ENCODE peak calls at places on chromosomes 6 and 20, in four cellular contexts. L is kidney; V is CD8-positive, alpha-beta T cell; B is fibroblast of lung. P is an unnamed sample. For H3K4me1, the result is how much of the 10 kb centered on the place peaks cover.

GRCh38 chr20:59519707-59520014 is 84.7 kb upstream of the PHACTR3 start:
- DNase-seq in L (no peak), V (no peak), B (no peak), P (no peak)

GRCh38 chr20:3461911-3462677 is 8.7 kb upstream of the ATRN start:
- DNase-seq in L (no peak), V (no peak), B (no peak), P (no peak)

GRCh38 chr20:62792182-62792939 is 3.9 kb upstream of the MRGBP start:
- DNase-seq in L (no peak), V (no peak), B (peak), P (no peak)

GRCh38 chr20:31570735-31571617 is 34.1 kb upstream of the ID1 start:
- DNase-seq in L (no peak), V (no peak), B (peak), P (peak)

GRCh38 chr20:13342469-13343242 is 121.6 kb downstream of the ISM1 start:
- DNase-seq in L (no peak), V (no peak), B (no peak), P (no peak)

GRCh38 chr6:156131221-156131903 is 645.8 kb upstream of the ARID1B start:
- DNase-seq in L (no peak), V (no peak), B (no peak), P (no peak)

GRCh38 chr20:48668451-48668946 is 159.3 kb downstream of the PREX1 start:
- DNase-seq in L (peak), V (no peak), B (no peak), P (peak)

GRCh38 chr6:92122746-92123145 is 1296.6 kb downstream of the EPHA7 start:
- DNase-seq in L (no peak), V (no peak), B (no peak), P (no peak)

GRCh38 chr20:10239954-10240353 is 21.3 kb downstream of the SNAP25 start:
- DNase-seq in L (peak), V (no peak), B (no peak), P (peak)

GRCh38 chr6:25009351-25009750 is 73.6 kb upstream of the RIPOR2 start:
- DNase-seq in L (no peak), V (no peak), B (no peak), P (no peak)

GRCh38 chr6:35392111-35392702 is 49.8 kb downstream of the PPARD start:
- DNase-seq in L (peak), V (no peak), B (peak), P (peak)

GRCh38 chr6:25377672-25378071 is 98.5 kb downstream of the CARMIL1 start:
- DNase-seq in L (no peak), V (no peak), B (no peak), P (no peak)

GRCh38 chr20:54515788-54516324 is 40.5 kb downstream of the DOK5 start:
- DNase-seq in L (no peak), V (no peak), B (no peak), P (no peak)

GRCh38 chr6:84768442-84769174 is 4.2 kb upstream of the TBX18 start:
- DNase-seq in L (no peak), V (no peak), B (no peak), P (peak)

GRCh38 chr6:38501931-38502330 is 137.8 kb downstream of the BTBD9 start:
- DNase-seq in L (no peak), V (no peak), B (no peak), P (no peak)

GRCh38 chr6:26020983-26021349 is 58.4 kb downstream of the TRIM38 start:
- DNase-seq in L (peak), V (peak), B (peak), P (peak)

GRCh38 chr20:12358006-12358654 is 440.4 kb downstream of the BTBD3 start:
- DNase-seq in L (no peak), V (no peak), B (no peak), P (no peak)

GRCh38 chr6:21001736-21002135 is 467.5 kb downstream of the CDKAL1 start:
- DNase-seq in L (no peak), V (no peak), B (peak), P (no peak)

GRCh38 chr6:25277857-25278256 is 1.3 kb upstream of the CARMIL1 start:
- DNase-seq in L (no peak), V (no peak), B (no peak), P (no peak)

GRCh38 chr20:38878798-38879197 is 47.4 kb upstream of the FAM83D start:
- DNase-seq in L (no peak), V (no peak), B (peak), P (no peak)

GRCh38 chr6:105991561-105992314 is 94.4 kb upstream of the PRDM1 start:
- DNase-seq in L (peak), V (peak), B (no peak), P (peak)

GRCh38 chr6:11606287-11606686 is 68.7 kb downstream of the TMEM170B start:
- DNase-seq in L (no peak), V (no peak), B (no peak), P (no peak)

GRCh38 chr6:167745660-167746376 is 80.9 kb upstream of the AFDN start:
- DNase-seq in L (peak), V (no peak), B (no peak), P (peak)

GRCh38 chr20:57048027-57048869 is 218.2 kb downstream of the BMP7 start:
- DNase-seq in L (no peak), V (no peak), B (no peak), P (no peak)

GRCh38 chr6:108839068-108839467 is 9.2 kb upstream of the ARMC2 start:
- DNase-seq in L (no peak), V (no peak), B (no peak), P (no peak)

DNA sequence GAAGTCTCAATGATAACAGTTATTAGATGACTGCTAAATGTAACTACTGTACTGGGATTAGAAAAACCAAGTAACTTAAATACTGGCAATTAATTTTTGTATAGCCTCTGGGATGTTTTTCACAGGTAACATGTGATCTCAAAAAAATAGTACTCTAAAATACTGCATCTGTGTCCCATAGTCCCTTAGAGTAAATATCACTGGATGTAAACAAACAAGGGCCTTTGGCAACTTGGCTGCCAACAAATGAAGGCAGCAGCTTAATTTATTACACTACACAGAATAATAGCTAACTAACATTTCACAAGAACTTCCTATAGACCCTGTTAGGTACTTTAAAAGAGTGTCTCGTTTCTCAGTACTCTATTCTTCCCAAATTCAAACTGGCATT is 14.0 kb downstream of the ARHGAP18 start:
- DNase-seq in L (no peak), V (no peak), B (no peak), P (no peak)
- H3K4me3 ChIP-seq in L (no peak), V (no peak), B (no peak), P (no peak)

DNA sequence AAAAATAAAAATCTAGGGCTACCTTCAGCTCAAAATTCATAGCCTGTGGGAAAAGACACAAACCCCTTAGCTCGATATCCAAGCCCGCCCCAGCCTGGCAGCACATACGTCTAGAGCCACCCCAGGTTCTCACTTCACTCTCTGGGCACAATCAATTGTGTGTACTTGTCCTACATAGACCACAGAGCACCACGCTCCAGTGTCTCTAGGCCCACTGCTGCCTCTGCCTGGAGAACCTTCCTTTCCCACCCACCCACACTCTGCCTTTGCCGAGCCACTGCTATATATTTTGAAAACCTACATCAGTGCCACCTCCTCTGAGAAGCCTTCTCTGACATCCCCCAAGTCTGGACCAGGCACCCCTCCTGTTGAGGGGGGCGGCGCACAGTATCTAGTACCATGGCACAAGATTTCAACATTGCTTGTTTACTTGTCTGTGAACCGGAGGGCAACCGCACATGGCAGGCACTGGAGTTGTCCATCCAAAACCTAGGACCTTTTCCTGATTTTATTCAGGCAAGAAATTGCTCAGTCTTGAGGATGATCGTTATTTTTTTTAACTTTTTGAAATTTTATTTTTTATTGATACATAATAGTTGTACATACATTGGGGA is 141.5 kb downstream of the UNC5CL start:
- DNase-seq in L (no peak), V (no peak), B (no peak), P (no peak)
- H3K27ac ChIP-seq in L (no peak), V (no peak), B (no peak), P (peak)

GRCh38 chr6:157925771-157926170 is 55.9 kb upstream of the SYNJ2 start:
- DNase-seq in L (no peak), V (no peak), B (no peak), P (no peak)
- H3K4me1 ChIP-seq in L (under half), V (under half), B (under half), P (under half)

GRCh38 chr6:32625137-32625536 is 12.1 kb upstream of the HLA-DQA1 start:
- DNase-seq in L (no peak), V (no peak), B (no peak), P (no peak)

GRCh38 chr6:32623693-32624092 is 13.5 kb upstream of the HLA-DQA1 start:
- DNase-seq in L (no peak), V (no peak), B (no peak), P (no peak)

GRCh38 chr6:32624565-32624964 is 12.6 kb upstream of the HLA-DQA1 start:
- DNase-seq in L (no peak), V (no peak), B (no peak), P (no peak)

GRCh38 chr6:32621372-32621771 is 15.8 kb upstream of the HLA-DQA1 start:
- DNase-seq in L (no peak), V (no peak), B (no peak), P (no peak)

DNA sequence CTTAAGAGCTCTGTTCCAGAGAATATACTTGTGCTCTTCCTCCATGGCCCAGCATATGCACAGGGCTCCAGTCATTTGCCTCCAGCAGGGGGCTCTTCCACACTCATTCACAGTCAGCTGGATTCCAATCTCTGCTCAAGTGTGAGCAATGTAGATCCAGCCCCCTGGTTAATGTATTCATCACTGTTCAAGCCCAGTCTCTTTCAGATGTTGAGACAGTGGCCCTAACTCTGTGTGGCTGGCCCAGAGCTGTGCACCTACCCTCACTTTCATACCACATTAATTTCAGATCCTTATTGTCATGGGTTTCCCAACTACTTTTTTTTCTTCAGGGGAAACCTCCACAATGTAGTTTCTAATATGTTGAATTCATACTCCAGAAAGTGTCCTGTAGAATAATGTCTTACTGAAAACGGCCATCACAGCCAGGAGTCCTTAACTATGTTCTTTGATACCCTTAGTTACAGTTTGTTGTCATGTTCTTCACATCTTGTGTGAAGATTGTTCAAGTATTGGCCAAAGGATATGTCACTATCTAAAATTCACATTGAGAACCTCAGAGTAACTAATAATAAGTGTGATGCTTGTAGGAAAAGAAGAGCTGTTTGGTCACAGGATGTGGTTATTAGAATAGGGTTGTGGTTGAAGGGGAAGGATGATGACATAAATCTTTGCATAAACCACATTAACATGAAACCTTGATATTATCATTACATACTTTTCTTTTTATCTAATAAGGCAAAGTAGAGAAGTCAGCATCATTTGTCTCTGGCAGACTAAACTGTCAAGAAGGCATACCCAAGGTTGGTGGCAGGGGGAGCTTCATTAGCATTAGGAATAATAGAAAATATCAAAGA is 14.4 kb upstream of the HLA-DQA1 start:
- DNase-seq in L (no peak), V (peak), B (peak), P (no peak)
- H3K4me3 ChIP-seq in L (no peak), V (no peak), B (no peak), P (no peak)

GRCh38 chr6:23174781-23175361 is 605.5 kb downstream of the HDGFL1 start:
- DNase-seq in L (no peak), V (no peak), B (peak), P (no peak)

GRCh38 chr6:23176471-23176870 is 607.1 kb downstream of the HDGFL1 start:
- DNase-seq in L (no peak), V (no peak), B (no peak), P (no peak)

GRCh38 chr6:23175391-23175790 is 606.0 kb downstream of the HDGFL1 start:
- DNase-seq in L (no peak), V (no peak), B (peak), P (no peak)

GRCh38 chr6:23170044-23170443 is 600.7 kb downstream of the HDGFL1 start:
- DNase-seq in L (no peak), V (no peak), B (peak), P (no peak)

DNA sequence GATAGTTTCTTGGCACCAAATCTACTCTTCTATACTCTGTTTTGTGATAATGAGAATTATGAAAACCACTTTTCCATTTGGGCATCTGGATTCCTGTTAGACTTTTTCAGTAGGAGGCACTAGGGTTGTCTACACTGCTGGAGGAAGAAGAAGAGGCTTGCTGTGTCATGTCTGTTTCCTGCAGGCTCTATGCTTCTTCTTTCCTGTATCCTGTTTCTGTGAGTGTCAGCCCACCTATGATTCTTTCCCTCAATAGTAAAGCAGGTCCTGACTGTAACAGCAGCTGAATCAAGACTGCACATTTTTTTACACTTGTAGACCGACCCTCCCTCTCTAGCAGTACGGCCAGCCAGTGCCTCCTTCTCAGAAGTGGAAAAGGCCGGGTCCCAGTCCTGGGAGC is 603.9 kb downstream of the HDGFL1 start:
- DNase-seq in L (no peak), V (no peak), B (peak), P (no peak)
- H3K27ac ChIP-seq in L (no peak), V (no peak), B (peak), P (no peak)

GRCh38 chr20:23550227-23550626 is 18.1 kb downstream of the CST9L start:
- DNase-seq in L (no peak), V (no peak), B (no peak), P (no peak)
- H3K4me1 ChIP-seq in L (under half), V (under half), B (under half), P (under half)

P was measured in right cardiac atrium.